ENCODE peak calls at places on chromosomes 4 and X, in nine cellular contexts. One of them, this sample, is unnamed.

GRCh38 chr4:3686746-3687145 is 79.4 kb upstream of the ADRA2C start:
- DNase-seq in left cardiac atrium: no peak
- DNase-seq in activated T-helper 1 cell treated with anti-CD3 and anti-CD28 coated beads, Interleukin-12 subunit alpha, Interleukin-12 subunit beta, Interleukin-2, Interleukin-4 antibody, amounts not matched to agents 30 ng/mL and 10 ng/mL and 1 ng/mL, durations not matched to agents 14 hours and 24 hours and 36 hours: no peak
- DNase-seq in T-cell: no peak
- DNase-seq in fibroblast of lung: no peak
- DNase-seq in NCI-H2029 treated with DMSO at 0.1 percent for 48 hours: no peak
- DNase-seq in activated B cell treated with CpG ODN at 0.5 μM for 24 hours: no peak
- DNase-seq in posterior cingulate gyrus: no peak
- DNase-seq in H7: no peak
- DNase-seq in this sample: no peak

GRCh38 chr4:184355111-184355604 is 119.2 kb downstream of the IRF2 start:
- DNase-seq in left cardiac atrium: no peak
- DNase-seq in activated B cell treated with CpG ODN at 0.5 μM for 24 hours: no peak
- DNase-seq in activated T-helper 1 cell treated with anti-CD3 and anti-CD28 coated beads, Interleukin-12 subunit alpha, Interleukin-12 subunit beta, Interleukin-2, Interleukin-4 antibody, amounts not matched to agents 30 ng/mL and 10 ng/mL and 1 ng/mL, durations not matched to agents 14 hours and 24 hours and 36 hours: peak; percentile 31
- DNase-seq in posterior cingulate gyrus: no peak
- DNase-seq in fibroblast of lung: peak; percentile 91
- DNase-seq in T-cell: peak; percentile 27
- DNase-seq in NCI-H2029 treated with DMSO at 0.1 percent for 48 hours: no peak
- DNase-seq in H7: no peak
- DNase-seq in this sample: no peak

GRCh38 chr4:3700223-3700622 is 66.0 kb upstream of the ADRA2C start:
- DNase-seq in T-cell: no peak
- DNase-seq in activated T-helper 1 cell treated with anti-CD3 and anti-CD28 coated beads, Interleukin-12 subunit alpha, Interleukin-12 subunit beta, Interleukin-2, Interleukin-4 antibody, amounts not matched to agents 30 ng/mL and 10 ng/mL and 1 ng/mL, durations not matched to agents 14 hours and 24 hours and 36 hours: no peak
- DNase-seq in NCI-H2029 treated with DMSO at 0.1 percent for 48 hours: no peak
- DNase-seq in left cardiac atrium: no peak
- DNase-seq in posterior cingulate gyrus: no peak
- DNase-seq in fibroblast of lung: no peak
- DNase-seq in H7: no peak
- DNase-seq in activated B cell treated with CpG ODN at 0.5 μM for 24 hours: no peak
- DNase-seq in this sample: no peak

GRCh38 chrX:40523852-40524251 is 56.9 kb upstream of the ATP6AP2 start:
- DNase-seq in left cardiac atrium: no peak
- DNase-seq in H7: no peak
- DNase-seq in T-cell: no peak
- DNase-seq in posterior cingulate gyrus: no peak
- DNase-seq in fibroblast of lung: no peak
- DNase-seq in activated B cell treated with CpG ODN at 0.5 μM for 24 hours: no peak
- DNase-seq in NCI-H2029 treated with DMSO at 0.1 percent for 48 hours: no peak
- DNase-seq in activated T-helper 1 cell treated with anti-CD3 and anti-CD28 coated beads, Interleukin-12 subunit alpha, Interleukin-12 subunit beta, Interleukin-2, Interleukin-4 antibody, amounts not matched to agents 30 ng/mL and 10 ng/mL and 1 ng/mL, durations not matched to agents 14 hours and 24 hours and 36 hours: no peak
- DNase-seq in this sample: no peak

GRCh38 chr4:8303081-8303480 is 33.5 kb downstream of the HTRA3 start:
- DNase-seq in posterior cingulate gyrus: peak; percentile 5
- DNase-seq in H7: no peak
- DNase-seq in T-cell: no peak
- DNase-seq in fibroblast of lung: no peak
- DNase-seq in left cardiac atrium: no peak
- DNase-seq in activated B cell treated with CpG ODN at 0.5 μM for 24 hours: no peak
- DNase-seq in activated T-helper 1 cell treated with anti-CD3 and anti-CD28 coated beads, Interleukin-12 subunit alpha, Interleukin-12 subunit beta, Interleukin-2, Interleukin-4 antibody, amounts not matched to agents 30 ng/mL and 10 ng/mL and 1 ng/mL, durations not matched to agents 14 hours and 24 hours and 36 hours: no peak
- DNase-seq in NCI-H2029 treated with DMSO at 0.1 percent for 48 hours: no peak
- DNase-seq in this sample: no peak

GRCh38 chr4:168732714-168733113 is 235.9 kb downstream of the PALLD start:
- DNase-seq in NCI-H2029 treated with DMSO at 0.1 percent for 48 hours: no peak
- DNase-seq in fibroblast of lung: no peak
- DNase-seq in T-cell: no peak
- DNase-seq in activated B cell treated with CpG ODN at 0.5 μM for 24 hours: no peak
- DNase-seq in posterior cingulate gyrus: no peak
- DNase-seq in left cardiac atrium: no peak
- DNase-seq in activated T-helper 1 cell treated with anti-CD3 and anti-CD28 coated beads, Interleukin-12 subunit alpha, Interleukin-12 subunit beta, Interleukin-2, Interleukin-4 antibody, amounts not matched to agents 30 ng/mL and 10 ng/mL and 1 ng/mL, durations not matched to agents 14 hours and 24 hours and 36 hours: no peak
- DNase-seq in H7: no peak
- DNase-seq in this sample: no peak

GRCh38 chrX:120287513-120288112 is 23.6 kb downstream of the TMEM255A start:
- DNase-seq in activated T-helper 1 cell treated with anti-CD3 and anti-CD28 coated beads, Interleukin-12 subunit alpha, Interleukin-12 subunit beta, Interleukin-2, Interleukin-4 antibody, amounts not matched to agents 30 ng/mL and 10 ng/mL and 1 ng/mL, durations not matched to agents 14 hours and 24 hours and 36 hours: no peak
- DNase-seq in left cardiac atrium: no peak
- DNase-seq in T-cell: no peak
- DNase-seq in fibroblast of lung: no peak
- DNase-seq in H7: no peak
- DNase-seq in activated B cell treated with CpG ODN at 0.5 μM for 24 hours: no peak
- DNase-seq in NCI-H2029 treated with DMSO at 0.1 percent for 48 hours: no peak
- DNase-seq in posterior cingulate gyrus: no peak
- DNase-seq in this sample: no peak

GRCh38 chrX:88613338-88613737 is 133.7 kb upstream of the CPXCR1 start:
- DNase-seq in left cardiac atrium: no peak
- DNase-seq in activated T-helper 1 cell treated with anti-CD3 and anti-CD28 coated beads, Interleukin-12 subunit alpha, Interleukin-12 subunit beta, Interleukin-2, Interleukin-4 antibody, amounts not matched to agents 30 ng/mL and 10 ng/mL and 1 ng/mL, durations not matched to agents 14 hours and 24 hours and 36 hours: no peak
- DNase-seq in T-cell: no peak
- DNase-seq in H7: peak; percentile 15
- DNase-seq in posterior cingulate gyrus: no peak
- DNase-seq in fibroblast of lung: no peak
- DNase-seq in NCI-H2029 treated with DMSO at 0.1 percent for 48 hours: no peak
- DNase-seq in activated B cell treated with CpG ODN at 0.5 μM for 24 hours: no peak
- DNase-seq in this sample: no peak

GRCh38 chr4:87270144-87270543 is 49.7 kb upstream of the KLHL8 start:
- DNase-seq in H7: peak; percentile 19
- DNase-seq in T-cell: no peak
- DNase-seq in activated B cell treated with CpG ODN at 0.5 μM for 24 hours: no peak
- DNase-seq in posterior cingulate gyrus: no peak
- DNase-seq in fibroblast of lung: peak; percentile 70
- DNase-seq in activated T-helper 1 cell treated with anti-CD3 and anti-CD28 coated beads, Interleukin-12 subunit alpha, Interleukin-12 subunit beta, Interleukin-2, Interleukin-4 antibody, amounts not matched to agents 30 ng/mL and 10 ng/mL and 1 ng/mL, durations not matched to agents 14 hours and 24 hours and 36 hours: no peak
- DNase-seq in left cardiac atrium: no peak
- DNase-seq in NCI-H2029 treated with DMSO at 0.1 percent for 48 hours: no peak
- DNase-seq in this sample: peak; percentile 40

GRCh38 chrX:110414679-110415439 is 56.2 kb downstream of the RTL9 start:
- DNase-seq in activated B cell treated with CpG ODN at 0.5 μM for 24 hours: no peak
- DNase-seq in activated T-helper 1 cell treated with anti-CD3 and anti-CD28 coated beads, Interleukin-12 subunit alpha, Interleukin-12 subunit beta, Interleukin-2, Interleukin-4 antibody, amounts not matched to agents 30 ng/mL and 10 ng/mL and 1 ng/mL, durations not matched to agents 14 hours and 24 hours and 36 hours: no peak
- DNase-seq in fibroblast of lung: peak; percentile 66
- DNase-seq in posterior cingulate gyrus: no peak
- DNase-seq in H7: no peak
- DNase-seq in T-cell: no peak
- DNase-seq in left cardiac atrium: no peak
- DNase-seq in NCI-H2029 treated with DMSO at 0.1 percent for 48 hours: no peak
- DNase-seq in this sample: no peak

GRCh38 chrX:1450381-1451161 is 2.1 kb downstream of the ASMTL start:
- DNase-seq in activated B cell treated with CpG ODN at 0.5 μM for 24 hours: no peak
- DNase-seq in T-cell: no peak
- DNase-seq in posterior cingulate gyrus: no peak
- DNase-seq in activated T-helper 1 cell treated with anti-CD3 and anti-CD28 coated beads, Interleukin-12 subunit alpha, Interleukin-12 subunit beta, Interleukin-2, Interleukin-4 antibody, amounts not matched to agents 30 ng/mL and 10 ng/mL and 1 ng/mL, durations not matched to agents 14 hours and 24 hours and 36 hours: no peak
- DNase-seq in NCI-H2029 treated with DMSO at 0.1 percent for 48 hours: no peak
- DNase-seq in fibroblast of lung: no peak
- DNase-seq in H7: no peak
- DNase-seq in left cardiac atrium: peak; percentile 18
- DNase-seq in this sample: peak; percentile 21

GRCh38 chr4:185573651-185574199 is 38.4 kb upstream of the PDLIM3 start:
- DNase-seq in H7: peak; percentile 68
- DNase-seq in activated B cell treated with CpG ODN at 0.5 μM for 24 hours: no peak
- DNase-seq in T-cell: no peak
- DNase-seq in activated T-helper 1 cell treated with anti-CD3 and anti-CD28 coated beads, Interleukin-12 subunit alpha, Interleukin-12 subunit beta, Interleukin-2, Interleukin-4 antibody, amounts not matched to agents 30 ng/mL and 10 ng/mL and 1 ng/mL, durations not matched to agents 14 hours and 24 hours and 36 hours: no peak
- DNase-seq in posterior cingulate gyrus: no peak
- DNase-seq in left cardiac atrium: peak; percentile 72
- DNase-seq in fibroblast of lung: peak; percentile 66
- DNase-seq in NCI-H2029 treated with DMSO at 0.1 percent for 48 hours: peak; percentile 74
- DNase-seq in this sample: no peak

GRCh38 chr4:155403886-155404285 is 27.1 kb upstream of the MAP9 start:
- DNase-seq in activated B cell treated with CpG ODN at 0.5 μM for 24 hours: no peak
- DNase-seq in left cardiac atrium: no peak
- DNase-seq in fibroblast of lung: peak; percentile 81
- DNase-seq in activated T-helper 1 cell treated with anti-CD3 and anti-CD28 coated beads, Interleukin-12 subunit alpha, Interleukin-12 subunit beta, Interleukin-2, Interleukin-4 antibody, amounts not matched to agents 30 ng/mL and 10 ng/mL and 1 ng/mL, durations not matched to agents 14 hours and 24 hours and 36 hours: no peak
- DNase-seq in T-cell: no peak
- DNase-seq in NCI-H2029 treated with DMSO at 0.1 percent for 48 hours: no peak
- DNase-seq in H7: peak; percentile 35
- DNase-seq in posterior cingulate gyrus: no peak
- DNase-seq in this sample: no peak

GRCh38 chrX:71482228-71482958 is 50.5 kb upstream of the OGT start:
- DNase-seq in NCI-H2029 treated with DMSO at 0.1 percent for 48 hours: no peak
- DNase-seq in activated B cell treated with CpG ODN at 0.5 μM for 24 hours: no peak
- DNase-seq in left cardiac atrium: no peak
- DNase-seq in H7: no peak
- DNase-seq in T-cell: no peak
- DNase-seq in activated T-helper 1 cell treated with anti-CD3 and anti-CD28 coated beads, Interleukin-12 subunit alpha, Interleukin-12 subunit beta, Interleukin-2, Interleukin-4 antibody, amounts not matched to agents 30 ng/mL and 10 ng/mL and 1 ng/mL, durations not matched to agents 14 hours and 24 hours and 36 hours: no peak
- DNase-seq in posterior cingulate gyrus: no peak
- DNase-seq in fibroblast of lung: no peak
- DNase-seq in this sample: no peak

GRCh38 chr4:39814403-39815185 is 116.7 kb downstream of the UBE2K start:
- DNase-seq in left cardiac atrium: no peak
- DNase-seq in posterior cingulate gyrus: no peak
- DNase-seq in fibroblast of lung: peak; percentile 46
- DNase-seq in activated T-helper 1 cell treated with anti-CD3 and anti-CD28 coated beads, Interleukin-12 subunit alpha, Interleukin-12 subunit beta, Interleukin-2, Interleukin-4 antibody, amounts not matched to agents 30 ng/mL and 10 ng/mL and 1 ng/mL, durations not matched to agents 14 hours and 24 hours and 36 hours: no peak
- DNase-seq in H7: no peak
- DNase-seq in T-cell: peak; percentile 18
- DNase-seq in NCI-H2029 treated with DMSO at 0.1 percent for 48 hours: no peak
- DNase-seq in activated B cell treated with CpG ODN at 0.5 μM for 24 hours: no peak
- DNase-seq in this sample: no peak

GRCh38 chr4:17232575-17233253 is 279.2 kb downstream of the QDPR start:
- DNase-seq in posterior cingulate gyrus: peak; percentile 22
- DNase-seq in activated T-helper 1 cell treated with anti-CD3 and anti-CD28 coated beads, Interleukin-12 subunit alpha, Interleukin-12 subunit beta, Interleukin-2, Interleukin-4 antibody, amounts not matched to agents 30 ng/mL and 10 ng/mL and 1 ng/mL, durations not matched to agents 14 hours and 24 hours and 36 hours: no peak
- DNase-seq in fibroblast of lung: peak; percentile 67
- DNase-seq in H7: peak; percentile 8
- DNase-seq in activated B cell treated with CpG ODN at 0.5 μM for 24 hours: no peak
- DNase-seq in left cardiac atrium: peak; percentile 54
- DNase-seq in T-cell: no peak
- DNase-seq in NCI-H2029 treated with DMSO at 0.1 percent for 48 hours: peak; percentile 90
- DNase-seq in this sample: no peak

GRCh38 chr4:8778301-8778700 is 93.3 kb downstream of the HMX1 start:
- DNase-seq in NCI-H2029 treated with DMSO at 0.1 percent for 48 hours: no peak
- DNase-seq in T-cell: no peak
- DNase-seq in activated T-helper 1 cell treated with anti-CD3 and anti-CD28 coated beads, Interleukin-12 subunit alpha, Interleukin-12 subunit beta, Interleukin-2, Interleukin-4 antibody, amounts not matched to agents 30 ng/mL and 10 ng/mL and 1 ng/mL, durations not matched to agents 14 hours and 24 hours and 36 hours: no peak
- DNase-seq in left cardiac atrium: no peak
- DNase-seq in fibroblast of lung: no peak
- DNase-seq in posterior cingulate gyrus: no peak
- DNase-seq in activated B cell treated with CpG ODN at 0.5 μM for 24 hours: no peak
- DNase-seq in H7: peak; percentile 40
- DNase-seq in this sample: no peak

GRCh38 chr4:103786014-103786413 is 66.2 kb upstream of the TACR3 start:
- DNase-seq in posterior cingulate gyrus: no peak
- DNase-seq in NCI-H2029 treated with DMSO at 0.1 percent for 48 hours: peak; percentile 40
- DNase-seq in T-cell: no peak
- DNase-seq in left cardiac atrium: no peak
- DNase-seq in activated B cell treated with CpG ODN at 0.5 μM for 24 hours: no peak
- DNase-seq in activated T-helper 1 cell treated with anti-CD3 and anti-CD28 coated beads, Interleukin-12 subunit alpha, Interleukin-12 subunit beta, Interleukin-2, Interleukin-4 antibody, amounts not matched to agents 30 ng/mL and 10 ng/mL and 1 ng/mL, durations not matched to agents 14 hours and 24 hours and 36 hours: no peak
- DNase-seq in fibroblast of lung: peak; percentile 0
- DNase-seq in H7: peak; percentile 10
- DNase-seq in this sample: no peak

GRCh38 chr4:2931765-2932560 is 31.2 kb downstream of the NOP14 start:
- DNase-seq in NCI-H2029 treated with DMSO at 0.1 percent for 48 hours: no peak
- DNase-seq in fibroblast of lung: no peak
- DNase-seq in posterior cingulate gyrus: peak; percentile 26
- DNase-seq in H7: peak; percentile 80
- DNase-seq in left cardiac atrium: peak; percentile 75
- DNase-seq in T-cell: peak; percentile 47
- DNase-seq in activated B cell treated with CpG ODN at 0.5 μM for 24 hours: peak; percentile 83
- DNase-seq in activated T-helper 1 cell treated with anti-CD3 and anti-CD28 coated beads, Interleukin-12 subunit alpha, Interleukin-12 subunit beta, Interleukin-2, Interleukin-4 antibody, amounts not matched to agents 30 ng/mL and 10 ng/mL and 1 ng/mL, durations not matched to agents 14 hours and 24 hours and 36 hours: no peak
- DNase-seq in this sample: peak; percentile 39

GRCh38 chr4:182142146-182143085 is 100.8 kb upstream of the TENM3 start:
- DNase-seq in T-cell: no peak
- DNase-seq in posterior cingulate gyrus: no peak
- DNase-seq in left cardiac atrium: no peak
- DNase-seq in fibroblast of lung: peak; percentile 64
- DNase-seq in H7: peak; percentile 75
- DNase-seq in NCI-H2029 treated with DMSO at 0.1 percent for 48 hours: no peak
- DNase-seq in activated B cell treated with CpG ODN at 0.5 μM for 24 hours: no peak
- DNase-seq in activated T-helper 1 cell treated with anti-CD3 and anti-CD28 coated beads, Interleukin-12 subunit alpha, Interleukin-12 subunit beta, Interleukin-2, Interleukin-4 antibody, amounts not matched to agents 30 ng/mL and 10 ng/mL and 1 ng/mL, durations not matched to agents 14 hours and 24 hours and 36 hours: no peak
- DNase-seq in this sample: peak; percentile 25

GRCh38 chr4:185127021-185127925 is 15.8 kb upstream of the SLC25A4 start:
- DNase-seq in left cardiac atrium: peak; percentile 37
- DNase-seq in activated T-helper 1 cell treated with anti-CD3 and anti-CD28 coated beads, Interleukin-12 subunit alpha, Interleukin-12 subunit beta, Interleukin-2, Interleukin-4 antibody, amounts not matched to agents 30 ng/mL and 10 ng/mL and 1 ng/mL, durations not matched to agents 14 hours and 24 hours and 36 hours: no peak
- DNase-seq in activated B cell treated with CpG ODN at 0.5 μM for 24 hours: peak; percentile 28
- DNase-seq in T-cell: no peak
- DNase-seq in fibroblast of lung: no peak
- DNase-seq in NCI-H2029 treated with DMSO at 0.1 percent for 48 hours: no peak
- DNase-seq in posterior cingulate gyrus: no peak
- DNase-seq in H7: peak; percentile 85
- DNase-seq in this sample: no peak

GRCh38 chr4:154707877-154708276 is 35.9 kb upstream of the LRAT start:
- DNase-seq in fibroblast of lung: no peak
- DNase-seq in H7: no peak
- DNase-seq in activated B cell treated with CpG ODN at 0.5 μM for 24 hours: no peak
- DNase-seq in activated T-helper 1 cell treated with anti-CD3 and anti-CD28 coated beads, Interleukin-12 subunit alpha, Interleukin-12 subunit beta, Interleukin-2, Interleukin-4 antibody, amounts not matched to agents 30 ng/mL and 10 ng/mL and 1 ng/mL, durations not matched to agents 14 hours and 24 hours and 36 hours: no peak
- DNase-seq in NCI-H2029 treated with DMSO at 0.1 percent for 48 hours: no peak
- DNase-seq in posterior cingulate gyrus: peak; percentile 23
- DNase-seq in left cardiac atrium: no peak
- DNase-seq in T-cell: no peak
- DNase-seq in this sample: no peak

GRCh38 chrX:54422168-54422567 is 18.0 kb upstream of the TSR2 start:
- DNase-seq in posterior cingulate gyrus: no peak
- DNase-seq in fibroblast of lung: no peak
- DNase-seq in left cardiac atrium: no peak
- DNase-seq in T-cell: no peak
- DNase-seq in activated B cell treated with CpG ODN at 0.5 μM for 24 hours: no peak
- DNase-seq in activated T-helper 1 cell treated with anti-CD3 and anti-CD28 coated beads, Interleukin-12 subunit alpha, Interleukin-12 subunit beta, Interleukin-2, Interleukin-4 antibody, amounts not matched to agents 30 ng/mL and 10 ng/mL and 1 ng/mL, durations not matched to agents 14 hours and 24 hours and 36 hours: no peak
- DNase-seq in NCI-H2029 treated with DMSO at 0.1 percent for 48 hours: no peak
- DNase-seq in H7: no peak
- DNase-seq in this sample: no peak

GRCh38 chr4:103207673-103208072 is 9.5 kb upstream of the CENPE start:
- DNase-seq in T-cell: no peak
- DNase-seq in left cardiac atrium: no peak
- DNase-seq in H7: peak; percentile 7
- DNase-seq in fibroblast of lung: no peak
- DNase-seq in activated B cell treated with CpG ODN at 0.5 μM for 24 hours: no peak
- DNase-seq in posterior cingulate gyrus: no peak
- DNase-seq in activated T-helper 1 cell treated with anti-CD3 and anti-CD28 coated beads, Interleukin-12 subunit alpha, Interleukin-12 subunit beta, Interleukin-2, Interleukin-4 antibody, amounts not matched to agents 30 ng/mL and 10 ng/mL and 1 ng/mL, durations not matched to agents 14 hours and 24 hours and 36 hours: no peak
- DNase-seq in NCI-H2029 treated with DMSO at 0.1 percent for 48 hours: no peak
- DNase-seq in this sample: no peak

GRCh38 chrX:37763400-37763799 is 16.5 kb upstream of the CYBB start:
- DNase-seq in left cardiac atrium: no peak
- DNase-seq in H7: no peak
- DNase-seq in activated T-helper 1 cell treated with anti-CD3 and anti-CD28 coated beads, Interleukin-12 subunit alpha, Interleukin-12 subunit beta, Interleukin-2, Interleukin-4 antibody, amounts not matched to agents 30 ng/mL and 10 ng/mL and 1 ng/mL, durations not matched to agents 14 hours and 24 hours and 36 hours: no peak
- DNase-seq in T-cell: no peak
- DNase-seq in posterior cingulate gyrus: no peak
- DNase-seq in fibroblast of lung: no peak
- DNase-seq in NCI-H2029 treated with DMSO at 0.1 percent for 48 hours: no peak
- DNase-seq in activated B cell treated with CpG ODN at 0.5 μM for 24 hours: no peak
- DNase-seq in this sample: no peak

GRCh38 chrX:39922926-39923325 is 174.8 kb downstream of the BCOR start:
- DNase-seq in NCI-H2029 treated with DMSO at 0.1 percent for 48 hours: no peak
- DNase-seq in H7: no peak
- DNase-seq in fibroblast of lung: no peak
- DNase-seq in activated T-helper 1 cell treated with anti-CD3 and anti-CD28 coated beads, Interleukin-12 subunit alpha, Interleukin-12 subunit beta, Interleukin-2, Interleukin-4 antibody, amounts not matched to agents 30 ng/mL and 10 ng/mL and 1 ng/mL, durations not matched to agents 14 hours and 24 hours and 36 hours: no peak
- DNase-seq in T-cell: no peak
- DNase-seq in posterior cingulate gyrus: no peak
- DNase-seq in left cardiac atrium: no peak
- DNase-seq in activated B cell treated with CpG ODN at 0.5 μM for 24 hours: no peak
- DNase-seq in this sample: no peak

GRCh38 chrX:15714529-15714928 is 23.5 kb upstream of the CA5B start:
- DNase-seq in activated B cell treated with CpG ODN at 0.5 μM for 24 hours: no peak
- DNase-seq in posterior cingulate gyrus: no peak
- DNase-seq in H7: no peak
- DNase-seq in activated T-helper 1 cell treated with anti-CD3 and anti-CD28 coated beads, Interleukin-12 subunit alpha, Interleukin-12 subunit beta, Interleukin-2, Interleukin-4 antibody, amounts not matched to agents 30 ng/mL and 10 ng/mL and 1 ng/mL, durations not matched to agents 14 hours and 24 hours and 36 hours: no peak
- DNase-seq in fibroblast of lung: no peak
- DNase-seq in NCI-H2029 treated with DMSO at 0.1 percent for 48 hours: no peak
- DNase-seq in T-cell: no peak
- DNase-seq in left cardiac atrium: peak; percentile 37
- DNase-seq in this sample: peak; percentile 13

GRCh38 chr4:7418131-7418943 is 16.4 kb downstream of the PSAPL1 start:
- DNase-seq in NCI-H2029 treated with DMSO at 0.1 percent for 48 hours: no peak
- DNase-seq in H7: peak; percentile 18
- DNase-seq in posterior cingulate gyrus: no peak
- DNase-seq in fibroblast of lung: no peak
- DNase-seq in left cardiac atrium: no peak
- DNase-seq in activated T-helper 1 cell treated with anti-CD3 and anti-CD28 coated beads, Interleukin-12 subunit alpha, Interleukin-12 subunit beta, Interleukin-2, Interleukin-4 antibody, amounts not matched to agents 30 ng/mL and 10 ng/mL and 1 ng/mL, durations not matched to agents 14 hours and 24 hours and 36 hours: no peak
- DNase-seq in activated B cell treated with CpG ODN at 0.5 μM for 24 hours: no peak
- DNase-seq in T-cell: no peak
- DNase-seq in this sample: peak; percentile 20